ENCODE peak calls at places on chromosomes 4 and X, in seven cellular contexts. One of them, this sample, is unnamed.

GRCh38 chr4:30068234-30068633 is 651.9 kb upstream of the PCDH7 start:
- DNase-seq in body of pancreas: no peak
- DNase-seq in suprapubic skin: no peak
- DNase-seq in cardiac muscle cell: peak; percentile 17
- DNase-seq in neuronal stem cell: no peak
- DNase-seq in right atrium auricular region: no peak
- DNase-seq in ascending aorta: no peak
- DNase-seq in this sample: no peak

GRCh38 chr4:146450524-146450923 is 71.2 kb downstream of the SLC10A7 start:
- DNase-seq in body of pancreas: no peak
- DNase-seq in suprapubic skin: no peak
- DNase-seq in cardiac muscle cell: no peak
- DNase-seq in neuronal stem cell: no peak
- DNase-seq in right atrium auricular region: no peak
- DNase-seq in ascending aorta: no peak
- DNase-seq in this sample: no peak

GRCh38 chr4:152340818-152341217 is 195.1 kb downstream of the FBXW7 start:
- DNase-seq in body of pancreas: no peak
- DNase-seq in suprapubic skin: no peak
- DNase-seq in cardiac muscle cell: no peak
- DNase-seq in neuronal stem cell: no peak
- DNase-seq in right atrium auricular region: no peak
- DNase-seq in ascending aorta: no peak
- DNase-seq in this sample: no peak

GRCh38 chrX:8783100-8784098 is 17.8 kb downstream of the FAM9A start:
- DNase-seq in body of pancreas: peak; percentile 62
- DNase-seq in suprapubic skin: no peak
- DNase-seq in cardiac muscle cell: no peak
- DNase-seq in neuronal stem cell: no peak
- DNase-seq in right atrium auricular region: no peak
- DNase-seq in ascending aorta: no peak
- DNase-seq in this sample: peak; percentile 53

GRCh38 chr4:106690487-106690886 is 321.9 kb upstream of the GIMD1 start:
- DNase-seq in body of pancreas: no peak
- DNase-seq in suprapubic skin: no peak
- DNase-seq in cardiac muscle cell: no peak
- DNase-seq in neuronal stem cell: no peak
- DNase-seq in right atrium auricular region: no peak
- DNase-seq in ascending aorta: no peak
- DNase-seq in this sample: no peak

GRCh38 chr4:145890689-145891088 is 47.9 kb downstream of the ZNF827 start:
- DNase-seq in body of pancreas: no peak
- DNase-seq in suprapubic skin: no peak
- DNase-seq in cardiac muscle cell: no peak
- DNase-seq in neuronal stem cell: no peak
- DNase-seq in right atrium auricular region: no peak
- DNase-seq in ascending aorta: no peak
- DNase-seq in this sample: no peak

GRCh38 chr4:34814266-34814665 is 1430.0 kb downstream of the ARAP2 start:
- DNase-seq in body of pancreas: no peak
- DNase-seq in suprapubic skin: no peak
- DNase-seq in cardiac muscle cell: no peak
- DNase-seq in neuronal stem cell: no peak
- DNase-seq in right atrium auricular region: no peak
- DNase-seq in ascending aorta: no peak
- DNase-seq in this sample: no peak

GRCh38 chrX:8639949-8640348 is 92.0 kb downstream of the ANOS1 start:
- DNase-seq in body of pancreas: no peak
- DNase-seq in suprapubic skin: no peak
- DNase-seq in cardiac muscle cell: peak; percentile 3
- DNase-seq in neuronal stem cell: no peak
- DNase-seq in right atrium auricular region: no peak
- DNase-seq in ascending aorta: no peak
- DNase-seq in this sample: no peak

GRCh38 chr4:7968262-7968896 is 28.7 kb upstream of the AFAP1 start:
- DNase-seq in body of pancreas: no peak
- DNase-seq in suprapubic skin: no peak
- DNase-seq in cardiac muscle cell: no peak
- DNase-seq in neuronal stem cell: no peak
- DNase-seq in right atrium auricular region: no peak
- DNase-seq in ascending aorta: no peak
- DNase-seq in this sample: no peak

GRCh38 chr4:140059159-140059558 is 94.8 kb downstream of the MAML3 start:
- DNase-seq in body of pancreas: no peak
- DNase-seq in suprapubic skin: no peak
- DNase-seq in cardiac muscle cell: peak; percentile 37
- DNase-seq in neuronal stem cell: no peak
- DNase-seq in right atrium auricular region: no peak
- DNase-seq in ascending aorta: no peak
- DNase-seq in this sample: no peak

GRCh38 chr4:14078311-14078710 is 450.8 kb upstream of the BOD1L1 start:
- DNase-seq in body of pancreas: no peak
- DNase-seq in suprapubic skin: no peak
- DNase-seq in cardiac muscle cell: no peak
- DNase-seq in neuronal stem cell: no peak
- DNase-seq in right atrium auricular region: no peak
- DNase-seq in ascending aorta: no peak
- DNase-seq in this sample: no peak

DNA sequence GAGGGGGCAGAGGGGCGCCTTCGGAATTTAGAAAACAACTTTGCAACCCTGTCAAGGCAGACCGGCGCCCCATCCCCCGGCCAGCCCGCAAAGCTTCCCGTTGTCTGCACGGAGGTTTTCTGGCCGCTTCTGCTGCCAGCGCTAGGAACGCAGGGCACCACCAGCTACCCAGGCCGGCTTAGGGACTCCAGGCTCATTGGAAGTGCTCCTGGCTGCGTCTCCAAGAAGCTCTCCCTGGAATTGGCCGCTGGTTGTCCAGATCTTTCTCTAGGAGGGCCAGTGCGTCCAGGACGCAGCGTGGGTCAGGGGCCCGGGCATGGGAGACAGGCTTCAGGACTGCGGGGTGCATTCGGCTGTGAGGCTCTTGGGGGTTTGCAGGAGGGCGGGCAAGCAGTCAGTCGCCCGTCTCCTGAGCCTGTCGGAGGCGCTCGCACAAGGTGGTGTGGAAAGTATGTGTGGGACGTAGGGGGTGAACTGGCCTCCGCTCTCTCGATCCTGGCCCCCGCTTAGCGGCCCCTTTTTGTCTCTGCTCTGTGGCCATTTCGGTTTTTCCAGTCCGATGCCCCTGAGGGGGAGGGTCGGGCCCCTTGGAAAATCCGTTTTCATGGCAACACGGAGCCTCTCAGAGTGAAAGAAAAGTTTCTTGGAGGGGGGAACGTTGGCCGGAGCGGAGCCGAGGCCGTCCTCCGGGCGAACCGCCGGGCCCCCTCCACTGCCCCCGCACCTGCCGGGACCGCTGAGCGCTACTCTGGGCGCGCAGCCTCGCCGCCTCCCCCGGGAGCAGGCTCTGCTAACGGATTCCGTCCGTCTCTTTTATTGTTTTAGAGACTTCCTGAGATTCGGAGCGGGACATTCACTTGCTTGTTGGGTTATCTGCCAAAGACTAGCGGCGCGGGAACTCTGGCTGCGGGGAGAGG is 810 bp upstream of the SOX3 start:
- DNase-seq in body of pancreas: no peak
- DNase-seq in suprapubic skin: no peak
- DNase-seq in cardiac muscle cell: no peak
- DNase-seq in neuronal stem cell: no peak
- DNase-seq in right atrium auricular region: no peak
- DNase-seq in ascending aorta: no peak
- DNase-seq in this sample: peak; percentile 41
- H3K27me3 ChIP-seq in body of pancreas: peaks cover 15% of the 10 kb centered on the region
- H3K27me3 ChIP-seq in suprapubic skin: peaks cover 92% of the 10 kb centered on the region
- H3K27me3 ChIP-seq in cardiac muscle cell: peaks cover 99% of the 10 kb centered on the region
- H3K27me3 ChIP-seq in neuronal stem cell: no peaks in the 10 kb centered on the region
- H3K27me3 ChIP-seq in right atrium auricular region: peaks cover 23% of the 10 kb centered on the region
- H3K27me3 ChIP-seq in ascending aorta: peaks cover 13% of the 10 kb centered on the region
- H3K27me3 ChIP-seq in this sample: no peaks in the 10 kb centered on the region

DNA sequence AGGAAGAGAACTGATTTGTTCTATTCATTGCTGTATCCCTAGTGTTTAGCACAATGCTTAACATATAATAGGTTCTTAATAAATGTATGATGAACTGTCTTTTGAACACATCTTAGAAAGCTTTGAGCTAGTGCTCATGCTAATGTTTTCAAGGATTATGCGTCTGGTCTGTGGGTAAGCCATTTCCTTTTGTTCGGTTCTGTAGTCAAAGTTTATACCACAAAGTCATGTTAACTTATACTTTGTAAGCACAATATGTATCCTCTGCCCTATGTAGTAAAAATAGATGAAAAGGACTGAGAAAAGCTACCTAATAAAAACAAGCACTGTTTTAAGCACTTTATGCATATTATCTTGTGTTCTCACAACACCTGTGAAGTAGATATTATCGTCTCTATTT is 301.9 kb downstream of the GLUD2 start:
- DNase-seq in body of pancreas: no peak
- DNase-seq in suprapubic skin: no peak
- DNase-seq in cardiac muscle cell: no peak
- DNase-seq in neuronal stem cell: no peak
- DNase-seq in right atrium auricular region: no peak
- DNase-seq in ascending aorta: no peak
- DNase-seq in this sample: no peak
- H3K27me3 ChIP-seq in body of pancreas: no peaks in the 10 kb centered on the region
- H3K27me3 ChIP-seq in suprapubic skin: no peaks in the 10 kb centered on the region
- H3K27me3 ChIP-seq in cardiac muscle cell: no peaks in the 10 kb centered on the region
- H3K27me3 ChIP-seq in neuronal stem cell: no peaks in the 10 kb centered on the region
- H3K27me3 ChIP-seq in right atrium auricular region: no peaks in the 10 kb centered on the region
- H3K27me3 ChIP-seq in ascending aorta: no peaks in the 10 kb centered on the region
- H3K27me3 ChIP-seq in this sample: no peaks in the 10 kb centered on the region

DNA sequence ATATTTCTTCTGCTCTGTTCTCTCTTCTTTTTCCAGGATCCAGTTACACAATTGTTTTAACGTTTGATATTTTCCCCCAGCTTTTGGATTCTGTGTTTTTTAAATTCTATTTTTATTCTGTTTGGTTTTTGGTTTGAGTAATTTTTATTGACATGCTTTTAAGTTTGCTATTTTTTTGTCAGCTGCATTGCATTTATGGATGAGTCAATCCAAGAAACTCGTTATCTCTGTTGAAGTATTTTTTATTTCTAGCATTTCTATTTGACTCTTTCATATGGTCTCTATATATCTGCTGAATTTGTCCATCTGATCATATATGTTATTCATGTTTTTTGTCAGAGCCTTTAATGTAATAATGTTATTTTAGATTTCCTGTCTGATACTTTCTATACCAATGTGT is 65.6 kb downstream of the DDIT4L start:
- DNase-seq in body of pancreas: no peak
- DNase-seq in suprapubic skin: no peak
- DNase-seq in cardiac muscle cell: no peak
- DNase-seq in neuronal stem cell: no peak
- DNase-seq in right atrium auricular region: no peak
- DNase-seq in ascending aorta: no peak
- DNase-seq in this sample: no peak
- H3K27me3 ChIP-seq in body of pancreas: no peaks in the 10 kb centered on the region
- H3K27me3 ChIP-seq in suprapubic skin: no peaks in the 10 kb centered on the region
- H3K27me3 ChIP-seq in cardiac muscle cell: no peaks in the 10 kb centered on the region
- H3K27me3 ChIP-seq in neuronal stem cell: no peaks in the 10 kb centered on the region
- H3K27me3 ChIP-seq in right atrium auricular region: no peaks in the 10 kb centered on the region
- H3K27me3 ChIP-seq in ascending aorta: no peaks in the 10 kb centered on the region
- H3K27me3 ChIP-seq in this sample: no peaks in the 10 kb centered on the region

DNA sequence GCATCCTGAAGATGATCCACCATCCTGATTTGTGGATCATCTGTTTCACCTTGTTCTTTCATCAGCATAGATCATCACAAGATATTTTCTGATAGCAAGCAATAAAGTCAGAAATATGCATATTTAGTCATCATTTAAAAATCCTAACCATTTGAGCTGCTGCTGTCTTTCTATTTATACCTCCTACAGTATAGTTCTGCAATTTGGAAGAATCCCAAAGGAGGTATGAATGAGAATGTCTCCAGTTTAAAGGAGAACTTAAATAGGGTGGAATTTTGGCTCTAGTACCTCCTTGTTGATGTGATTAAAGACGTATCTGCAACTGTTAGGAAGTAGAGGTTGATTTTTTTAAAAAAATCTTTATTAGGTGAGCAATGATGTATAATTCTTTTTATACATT is 7.6 kb downstream of the SLC25A14 start:
- DNase-seq in body of pancreas: no peak
- DNase-seq in suprapubic skin: no peak
- DNase-seq in cardiac muscle cell: no peak
- DNase-seq in neuronal stem cell: no peak
- DNase-seq in right atrium auricular region: no peak
- DNase-seq in ascending aorta: no peak
- DNase-seq in this sample: no peak
- H3K27me3 ChIP-seq in body of pancreas: no peaks in the 10 kb centered on the region
- H3K27me3 ChIP-seq in suprapubic skin: no peaks in the 10 kb centered on the region
- H3K27me3 ChIP-seq in cardiac muscle cell: no peaks in the 10 kb centered on the region
- H3K27me3 ChIP-seq in neuronal stem cell: no peaks in the 10 kb centered on the region
- H3K27me3 ChIP-seq in right atrium auricular region: no peaks in the 10 kb centered on the region
- H3K27me3 ChIP-seq in ascending aorta: no peaks in the 10 kb centered on the region
- H3K27me3 ChIP-seq in this sample: no peaks in the 10 kb centered on the region